ENCODE peak calls at places on chromosomes 16 and 17, in seven cellular contexts. One of them, this sample, is unnamed.

GRCh38 chr17:78179372-78179771 is 7.5 kb downstream of the TK1 start:
- DNase-seq in heart right ventricle: no peak
- DNase-seq in CD4-positive, CD25-positive, alpha-beta regulatory T cell: no peak
- DNase-seq in astrocyte of the cerebellum: no peak
- DNase-seq in K562: no peak
- DNase-seq in A549: no peak
- DNase-seq in CD8-positive, alpha-beta memory T cell: no peak
- DNase-seq in this sample: no peak

GRCh38 chr17:42920922-42921321 is 20.3 kb downstream of the G6PC1 start:
- DNase-seq in heart right ventricle: peak
- DNase-seq in CD4-positive, CD25-positive, alpha-beta regulatory T cell: no peak
- DNase-seq in astrocyte of the cerebellum: no peak
- DNase-seq in K562: no peak
- DNase-seq in A549: no peak
- DNase-seq in CD8-positive, alpha-beta memory T cell: no peak
- DNase-seq in this sample: no peak

GRCh38 chr16:84692451-84692850 is 7.3 kb upstream of the USP10 start:
- DNase-seq in heart right ventricle: no peak
- DNase-seq in CD4-positive, CD25-positive, alpha-beta regulatory T cell: no peak
- DNase-seq in astrocyte of the cerebellum: no peak
- DNase-seq in K562: no peak
- DNase-seq in A549: no peak
- DNase-seq in CD8-positive, alpha-beta memory T cell: no peak
- DNase-seq in this sample: no peak

GRCh38 chr16:66342294-66342900 is 24.1 kb upstream of the CDH5 start:
- DNase-seq in heart right ventricle: no peak
- DNase-seq in CD4-positive, CD25-positive, alpha-beta regulatory T cell: no peak
- DNase-seq in astrocyte of the cerebellum: no peak
- DNase-seq in K562: peak
- DNase-seq in A549: peak
- DNase-seq in CD8-positive, alpha-beta memory T cell: no peak
- DNase-seq in this sample: no peak

GRCh38 chr16:25270577-25270976 is 12.9 kb upstream of the ZKSCAN2 start:
- DNase-seq in heart right ventricle: no peak
- DNase-seq in CD4-positive, CD25-positive, alpha-beta regulatory T cell: no peak
- DNase-seq in astrocyte of the cerebellum: no peak
- DNase-seq in K562: no peak
- DNase-seq in A549: no peak
- DNase-seq in CD8-positive, alpha-beta memory T cell: no peak
- DNase-seq in this sample: no peak

GRCh38 chr16:49773534-49774486 is 82.1 kb downstream of the ZNF423 start:
- DNase-seq in heart right ventricle: no peak
- DNase-seq in CD4-positive, CD25-positive, alpha-beta regulatory T cell: no peak
- DNase-seq in astrocyte of the cerebellum: no peak
- DNase-seq in K562: no peak
- DNase-seq in A549: no peak
- DNase-seq in CD8-positive, alpha-beta memory T cell: no peak
- DNase-seq in this sample: no peak

GRCh38 chr17:6427284-6427781 is 7.6 kb downstream of the AIPL1 start:
- DNase-seq in heart right ventricle: no peak
- DNase-seq in CD4-positive, CD25-positive, alpha-beta regulatory T cell: peak
- DNase-seq in astrocyte of the cerebellum: peak
- DNase-seq in K562: no peak
- DNase-seq in A549: no peak
- DNase-seq in CD8-positive, alpha-beta memory T cell: peak
- DNase-seq in this sample: peak

GRCh38 chr16:88013091-88013609 is 61.9 kb downstream of the BANP start:
- DNase-seq in heart right ventricle: no peak
- DNase-seq in CD4-positive, CD25-positive, alpha-beta regulatory T cell: no peak
- DNase-seq in astrocyte of the cerebellum: no peak
- DNase-seq in K562: no peak
- DNase-seq in A549: no peak
- DNase-seq in CD8-positive, alpha-beta memory T cell: no peak
- DNase-seq in this sample: no peak

GRCh38 chr16:24580665-24581064 is 41.3 kb downstream of the RBBP6 start:
- DNase-seq in heart right ventricle: no peak
- DNase-seq in CD4-positive, CD25-positive, alpha-beta regulatory T cell: no peak
- DNase-seq in astrocyte of the cerebellum: peak
- DNase-seq in K562: no peak
- DNase-seq in A549: peak
- DNase-seq in CD8-positive, alpha-beta memory T cell: no peak
- DNase-seq in this sample: no peak

GRCh38 chr17:76371656-76372628 is 12.5 kb upstream of the SPHK1 start:
- DNase-seq in heart right ventricle: peak
- DNase-seq in CD4-positive, CD25-positive, alpha-beta regulatory T cell: no peak
- DNase-seq in astrocyte of the cerebellum: peak
- DNase-seq in K562: no peak
- DNase-seq in A549: peak
- DNase-seq in CD8-positive, alpha-beta memory T cell: no peak
- DNase-seq in this sample: no peak

GRCh38 chr17:34579979-34580684 is 750 bp downstream of the TMEM132E start:
- DNase-seq in heart right ventricle: peak
- DNase-seq in CD4-positive, CD25-positive, alpha-beta regulatory T cell: no peak
- DNase-seq in astrocyte of the cerebellum: no peak
- DNase-seq in K562: no peak
- DNase-seq in A549: peak
- DNase-seq in CD8-positive, alpha-beta memory T cell: no peak
- DNase-seq in this sample: no peak

DNA sequence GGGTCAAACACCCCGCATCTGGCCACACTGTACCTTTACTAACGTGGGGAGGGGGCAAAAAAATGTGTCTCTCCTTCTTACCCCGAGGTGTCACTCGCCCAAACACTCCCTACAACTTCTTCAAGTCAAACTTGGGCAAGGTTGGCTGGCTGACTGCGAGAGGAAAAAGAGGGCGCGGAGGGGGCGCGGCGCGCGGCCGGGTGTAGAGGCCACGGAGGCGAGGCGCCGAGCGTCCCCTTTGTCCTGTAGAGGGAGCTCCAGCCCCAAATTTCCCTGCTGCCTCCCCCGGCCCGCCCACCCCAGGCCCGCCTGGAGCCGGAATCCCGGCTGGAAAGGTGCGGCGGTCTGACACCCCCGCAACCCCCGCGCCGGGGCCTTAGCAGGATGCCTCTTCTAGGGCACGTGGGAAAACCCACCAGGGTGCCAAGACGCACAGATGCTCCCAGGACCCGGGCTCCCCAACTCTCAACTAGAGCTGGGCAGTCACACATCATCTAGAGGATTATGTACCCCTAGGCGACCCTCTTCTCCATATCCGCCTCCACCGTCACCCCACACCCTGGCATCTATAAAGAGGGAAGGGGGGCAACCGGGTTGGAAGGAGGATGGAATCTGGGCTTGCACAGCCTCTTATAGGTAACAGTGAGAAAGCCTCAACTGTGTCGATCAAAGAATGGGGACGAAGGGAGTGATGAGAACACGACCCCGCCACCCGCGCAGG is 4.2 kb downstream of the IRX3 start:
- DNase-seq in heart right ventricle: peak
- DNase-seq in CD4-positive, CD25-positive, alpha-beta regulatory T cell: no peak
- DNase-seq in astrocyte of the cerebellum: peak
- DNase-seq in K562: peak
- DNase-seq in A549: peak
- DNase-seq in CD8-positive, alpha-beta memory T cell: no peak
- DNase-seq in this sample: no peak
- H3K4me3 ChIP-seq in heart right ventricle: no peak
- H3K4me3 ChIP-seq in CD4-positive, CD25-positive, alpha-beta regulatory T cell: no peak
- H3K4me3 ChIP-seq in astrocyte of the cerebellum: peak
- H3K4me3 ChIP-seq in K562: no peak
- H3K4me3 ChIP-seq in A549: peak
- H3K4me3 ChIP-seq in CD8-positive, alpha-beta memory T cell: no peak
- H3K4me3 ChIP-seq in this sample: no peak

GRCh38 chr17:56678249-56679144 is 85.0 kb downstream of the NOG start:
- DNase-seq in heart right ventricle: no peak
- DNase-seq in CD4-positive, CD25-positive, alpha-beta regulatory T cell: peak
- DNase-seq in astrocyte of the cerebellum: no peak
- DNase-seq in K562: no peak
- DNase-seq in A549: no peak
- DNase-seq in CD8-positive, alpha-beta memory T cell: peak
- DNase-seq in this sample: no peak

GRCh38 chr17:56680676-56681075 is 87.2 kb downstream of the NOG start:
- DNase-seq in heart right ventricle: no peak
- DNase-seq in CD4-positive, CD25-positive, alpha-beta regulatory T cell: no peak
- DNase-seq in astrocyte of the cerebellum: peak
- DNase-seq in K562: no peak
- DNase-seq in A549: no peak
- DNase-seq in CD8-positive, alpha-beta memory T cell: no peak
- DNase-seq in this sample: no peak

GRCh38 chr17:56679767-56680422 is 86.4 kb downstream of the NOG start:
- DNase-seq in heart right ventricle: no peak
- DNase-seq in CD4-positive, CD25-positive, alpha-beta regulatory T cell: no peak
- DNase-seq in astrocyte of the cerebellum: no peak
- DNase-seq in K562: no peak
- DNase-seq in A549: no peak
- DNase-seq in CD8-positive, alpha-beta memory T cell: no peak
- DNase-seq in this sample: no peak

GRCh38 chr17:56676807-56677206 is 83.3 kb downstream of the NOG start:
- DNase-seq in heart right ventricle: no peak
- DNase-seq in CD4-positive, CD25-positive, alpha-beta regulatory T cell: no peak
- DNase-seq in astrocyte of the cerebellum: no peak
- DNase-seq in K562: no peak
- DNase-seq in A549: peak
- DNase-seq in CD8-positive, alpha-beta memory T cell: no peak
- DNase-seq in this sample: no peak

GRCh38 chr17:56679148-56679766 is 85.8 kb downstream of the NOG start:
- DNase-seq in heart right ventricle: no peak
- DNase-seq in CD4-positive, CD25-positive, alpha-beta regulatory T cell: peak
- DNase-seq in astrocyte of the cerebellum: peak
- DNase-seq in K562: peak
- DNase-seq in A549: peak
- DNase-seq in CD8-positive, alpha-beta memory T cell: peak
- DNase-seq in this sample: no peak
- H3K4me3 ChIP-seq in heart right ventricle: peak
- H3K4me3 ChIP-seq in CD4-positive, CD25-positive, alpha-beta regulatory T cell: peak
- H3K4me3 ChIP-seq in astrocyte of the cerebellum: peak
- H3K4me3 ChIP-seq in K562: no peak
- H3K4me3 ChIP-seq in A549: no peak
- H3K4me3 ChIP-seq in CD8-positive, alpha-beta memory T cell: peak
- H3K4me3 ChIP-seq in this sample: no peak

GRCh38 chr17:3893003-3893719 is at the start of gene CAMKK1:
- DNase-seq in heart right ventricle: peak
- DNase-seq in CD4-positive, CD25-positive, alpha-beta regulatory T cell: peak
- DNase-seq in astrocyte of the cerebellum: no peak
- DNase-seq in K562: peak
- DNase-seq in A549: peak
- DNase-seq in CD8-positive, alpha-beta memory T cell: peak
- DNase-seq in this sample: peak

GRCh38 chr17:3894927-3895343 is 2.1 kb upstream of the CAMKK1 start:
- DNase-seq in heart right ventricle: no peak
- DNase-seq in CD4-positive, CD25-positive, alpha-beta regulatory T cell: no peak
- DNase-seq in astrocyte of the cerebellum: no peak
- DNase-seq in K562: no peak
- DNase-seq in A549: peak
- DNase-seq in CD8-positive, alpha-beta memory T cell: no peak
- DNase-seq in this sample: peak

GRCh38 chr17:3892095-3892998 is 506 bp downstream of the CAMKK1 start:
- DNase-seq in heart right ventricle: peak
- DNase-seq in CD4-positive, CD25-positive, alpha-beta regulatory T cell: peak
- DNase-seq in astrocyte of the cerebellum: no peak
- DNase-seq in K562: peak
- DNase-seq in A549: peak
- DNase-seq in CD8-positive, alpha-beta memory T cell: peak
- DNase-seq in this sample: peak

GRCh38 chr17:3894188-3894587 is 1.3 kb upstream of the CAMKK1 start:
- DNase-seq in heart right ventricle: no peak
- DNase-seq in CD4-positive, CD25-positive, alpha-beta regulatory T cell: no peak
- DNase-seq in astrocyte of the cerebellum: no peak
- DNase-seq in K562: no peak
- DNase-seq in A549: no peak
- DNase-seq in CD8-positive, alpha-beta memory T cell: no peak
- DNase-seq in this sample: no peak

DNA sequence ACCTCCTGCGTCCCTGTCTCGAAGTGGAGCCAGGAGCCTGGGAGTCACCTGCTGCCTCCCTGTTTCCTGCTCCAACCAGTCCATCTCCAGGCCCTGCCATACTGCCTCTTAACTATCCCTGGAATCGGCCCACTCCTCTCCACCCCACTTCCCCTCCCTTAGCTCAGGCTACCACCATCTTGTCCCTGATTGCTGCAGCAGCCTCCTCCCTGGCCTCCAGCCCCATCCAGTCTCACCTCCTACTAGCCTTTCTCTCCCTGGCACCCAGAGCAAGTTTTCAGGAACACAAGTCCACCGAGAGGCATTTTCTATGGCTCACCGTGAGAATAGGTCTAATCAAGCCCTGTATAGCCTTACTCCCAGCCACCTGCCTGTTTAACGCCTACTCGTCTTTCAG is 865 bp upstream of the CAMKK1 start:
- DNase-seq in heart right ventricle: no peak
- DNase-seq in CD4-positive, CD25-positive, alpha-beta regulatory T cell: no peak
- DNase-seq in astrocyte of the cerebellum: no peak
- DNase-seq in K562: no peak
- DNase-seq in A549: no peak
- DNase-seq in CD8-positive, alpha-beta memory T cell: no peak
- DNase-seq in this sample: no peak
- H3K4me3 ChIP-seq in heart right ventricle: peak
- H3K4me3 ChIP-seq in CD4-positive, CD25-positive, alpha-beta regulatory T cell: peak
- H3K4me3 ChIP-seq in astrocyte of the cerebellum: no peak
- H3K4me3 ChIP-seq in K562: peak
- H3K4me3 ChIP-seq in A549: peak
- H3K4me3 ChIP-seq in CD8-positive, alpha-beta memory T cell: peak
- H3K4me3 ChIP-seq in this sample: peak

GRCh38 chr17:59331929-59332889 is 754 bp downstream of the YPEL2 start:
- DNase-seq in heart right ventricle: peak
- DNase-seq in CD4-positive, CD25-positive, alpha-beta regulatory T cell: peak
- DNase-seq in astrocyte of the cerebellum: no peak
- DNase-seq in K562: no peak
- DNase-seq in A549: no peak
- DNase-seq in CD8-positive, alpha-beta memory T cell: peak
- DNase-seq in this sample: peak

GRCh38 chr17:59331129-59331928 is at the start of gene YPEL2:
- DNase-seq in heart right ventricle: peak
- DNase-seq in CD4-positive, CD25-positive, alpha-beta regulatory T cell: peak
- DNase-seq in astrocyte of the cerebellum: peak
- DNase-seq in K562: peak
- DNase-seq in A549: peak
- DNase-seq in CD8-positive, alpha-beta memory T cell: peak
- DNase-seq in this sample: peak

GRCh38 chr17:59328534-59329095 is 2.8 kb upstream of the YPEL2 start:
- DNase-seq in heart right ventricle: no peak
- DNase-seq in CD4-positive, CD25-positive, alpha-beta regulatory T cell: no peak
- DNase-seq in astrocyte of the cerebellum: no peak
- DNase-seq in K562: no peak
- DNase-seq in A549: no peak
- DNase-seq in CD8-positive, alpha-beta memory T cell: no peak
- DNase-seq in this sample: no peak

GRCh38 chr17:59329558-59330313 is 1.7 kb upstream of the YPEL2 start:
- DNase-seq in heart right ventricle: peak
- DNase-seq in CD4-positive, CD25-positive, alpha-beta regulatory T cell: peak
- DNase-seq in astrocyte of the cerebellum: peak
- DNase-seq in K562: peak
- DNase-seq in A549: peak
- DNase-seq in CD8-positive, alpha-beta memory T cell: peak
- DNase-seq in this sample: peak

GRCh38 chr17:59330314-59330942 is 1.0 kb upstream of the YPEL2 start:
- DNase-seq in heart right ventricle: peak
- DNase-seq in CD4-positive, CD25-positive, alpha-beta regulatory T cell: peak
- DNase-seq in astrocyte of the cerebellum: no peak
- DNase-seq in K562: no peak
- DNase-seq in A549: peak
- DNase-seq in CD8-positive, alpha-beta memory T cell: peak
- DNase-seq in this sample: no peak
- H3K4me3 ChIP-seq in heart right ventricle: peak
- H3K4me3 ChIP-seq in CD4-positive, CD25-positive, alpha-beta regulatory T cell: peak
- H3K4me3 ChIP-seq in astrocyte of the cerebellum: no peak
- H3K4me3 ChIP-seq in K562: no peak
- H3K4me3 ChIP-seq in A549: peak
- H3K4me3 ChIP-seq in CD8-positive, alpha-beta memory T cell: no peak
- H3K4me3 ChIP-seq in this sample: no peak

GRCh38 chr17:64221679-64222078 is 41.4 kb downstream of the TEX2 start:
- DNase-seq in heart right ventricle: no peak
- DNase-seq in CD4-positive, CD25-positive, alpha-beta regulatory T cell: no peak
- DNase-seq in astrocyte of the cerebellum: no peak
- DNase-seq in K562: no peak
- DNase-seq in A549: no peak
- DNase-seq in CD8-positive, alpha-beta memory T cell: no peak
- DNase-seq in this sample: no peak
- H3K4me3 ChIP-seq in heart right ventricle: no peak
- H3K4me3 ChIP-seq in CD4-positive, CD25-positive, alpha-beta regulatory T cell: no peak
- H3K4me3 ChIP-seq in astrocyte of the cerebellum: no peak
- H3K4me3 ChIP-seq in K562: no peak
- H3K4me3 ChIP-seq in A549: no peak
- H3K4me3 ChIP-seq in CD8-positive, alpha-beta memory T cell: no peak
- H3K4me3 ChIP-seq in this sample: no peak

This sample was measured in CD4-positive, alpha-beta memory T cell.